ENCODE peak calls at places on chromosomes 2 and 18, in seven cellular contexts. H is effector CD4-positive, alpha-beta T cell; V is LoVo; U is GDM1; M is astrocyte of the spinal cord; D is T-helper 1 cell; A is NCI-H1930. W is an unnamed sample.

GRCh38 chr2:128640847-128641360 is 322.2 kb upstream of the HS6ST1 start:
- DNase-seq in H (no peak), V (no peak), U (no peak), M (no peak), D (no peak), A (no peak), W (no peak)

GRCh38 chr2:216717491-216717901 is 22.1 kb upstream of the IGFBP5 start:
- DNase-seq in H (no peak), V (no peak), U (no peak), M (no peak), D (no peak), A (no peak), W (no peak)

GRCh38 chr18:59437851-59438250 is 78.8 kb upstream of the LMAN1 start:
- DNase-seq in H (no peak), V (no peak), U (no peak), M (no peak), D (no peak), A (no peak), W (no peak)

GRCh38 chr2:118255771-118256372 is 167.6 kb downstream of the INSIG2 start:
- DNase-seq in H (no peak), V (no peak), U (no peak), M (no peak), D (no peak), A (no peak), W (no peak)

GRCh38 chr18:23945416-23946079 is 69.0 kb upstream of the TTC39C start:
- DNase-seq in H (no peak), V (no peak), U (no peak), M (no peak), D (no peak), A (no peak), W (no peak)

GRCh38 chr2:191030521-191031154 is 16.7 kb upstream of the STAT1 start:
- DNase-seq in H (peak), V (peak), U (peak), M (peak), D (no peak), A (peak), W (no peak)

GRCh38 chr18:8380926-8381325 is 228.3 kb upstream of the RAB12 start:
- DNase-seq in H (no peak), V (no peak), U (no peak), M (peak), D (no peak), A (no peak), W (no peak)

GRCh38 chr2:226439337-226439736 is 360.3 kb downstream of the IRS1 start:
- DNase-seq in H (no peak), V (no peak), U (no peak), M (no peak), D (no peak), A (no peak), W (no peak)

GRCh38 chr2:207073791-207074678 is 91.7 kb downstream of the KLF7 start:
- DNase-seq in H (no peak), V (no peak), U (peak), M (no peak), D (no peak), A (no peak), W (no peak)

GRCh38 chr2:178522950-178523595 is 42.8 kb downstream of the PLEKHA3 start:
- DNase-seq in H (peak), V (peak), U (peak), M (peak), D (peak), A (no peak), W (peak)

GRCh38 chr2:113406114-113406513 is 31.4 kb upstream of the ZNG1B start:
- DNase-seq in H (no peak), V (no peak), U (no peak), M (no peak), D (no peak), A (no peak), W (no peak)

GRCh38 chr18:23828426-23828825 is 139.2 kb downstream of the LAMA3 start:
- DNase-seq in H (peak), V (peak), U (peak), M (peak), D (no peak), A (no peak), W (no peak)

GRCh38 chr2:158202151-158202778 is 100.6 kb downstream of the UPP2 start:
- DNase-seq in H (no peak), V (no peak), U (no peak), M (peak), D (no peak), A (peak), W (no peak)

GRCh38 chr2:233453916-233454315 is 99.6 kb downstream of the DGKD start:
- DNase-seq in H (no peak), V (no peak), U (no peak), M (no peak), D (no peak), A (no peak), W (no peak)

GRCh38 chr2:220192994-220193753 is 565.7 kb downstream of the SLC4A3 start:
- DNase-seq in H (no peak), V (no peak), U (no peak), M (peak), D (no peak), A (no peak), W (no peak)

W was measured in left cardiac atrium.